ENCODE peak calls at places on chromosome X, in five cellular contexts. X is HepG2, L is A549, A is HCT116, O is K562. D is an unnamed sample.

GRCh38 chrX:145821291-145821897 is 3.8 kb downstream of the SLITRK2 start:
- DNase-seq in A (no peak), L (no peak), X (no peak), O (no peak), D (no peak)

GRCh38 chrX:87728024-87728423 is 210.4 kb downstream of the KLHL4 start:
- DNase-seq in O (peak), L (no peak), A (no peak), X (no peak), D (no peak)

GRCh38 chrX:71859637-71860036 is 51.0 kb upstream of the NHSL2 start:
- DNase-seq in O (no peak), L (peak), X (peak), A (peak), D (no peak)

GRCh38 chrX:45851434-45851991 is 650.8 kb upstream of the DIPK2B start:
- DNase-seq in L (peak), O (no peak), X (no peak), A (peak), D (no peak)

GRCh38 chrX:147183161-147183560 is 368.6 kb upstream of the CXorf51A start:
- DNase-seq in A (no peak), X (peak), L (no peak), O (no peak), D (no peak)

GRCh38 chrX:48569958-48570357 is 4.3 kb upstream of the RBM3 start:
- DNase-seq in A (no peak), X (no peak), L (no peak), O (no peak), D (no peak)

GRCh38 chrX:38929966-38930421 is 128.7 kb downstream of the MID1IP1 start:
- DNase-seq in A (no peak), O (peak), X (no peak), L (no peak), D (no peak)

GRCh38 chrX:118577041-118577440 is 81.4 kb downstream of the DOCK11 start:
- DNase-seq in O (no peak), L (no peak), X (peak), A (no peak), D (no peak)

GRCh38 chrX:96098471-96098870 is 586.2 kb upstream of the DIAPH2 start:
- DNase-seq in O (no peak), L (no peak), A (no peak), X (no peak), D (no peak)

GRCh38 chrX:37349131-37350033 is at the start of gene PRRG1:
- DNase-seq in L (peak), X (peak), A (peak), O (peak), D (peak)

GRCh38 chrX:41733939-41734338 is 10.0 kb downstream of the GPR82 start:
- DNase-seq in A (no peak), O (no peak), X (no peak), L (no peak), D (no peak)

GRCh38 chrX:110384490-110384889 is 25.8 kb downstream of the RTL9 start:
- DNase-seq in X (no peak), A (peak), O (no peak), L (no peak), D (no peak)

GRCh38 chrX:139642241-139642927 is 65.6 kb downstream of the MCF2 start:
- DNase-seq in L (no peak), A (no peak), X (no peak), O (no peak), D (no peak)

GRCh38 chrX:118164138-118164537 is 47.5 kb upstream of the KLHL13 start:
- DNase-seq in A (no peak), O (no peak), X (no peak), L (no peak), D (no peak)

GRCh38 chrX:3443186-3443585 is 96.7 kb upstream of the MXRA5 start:
- DNase-seq in A (no peak), O (no peak), L (no peak), X (no peak), D (no peak)

GRCh38 chrX:143781103-143781502 is 60.6 kb upstream of the SPANXN2 start:
- DNase-seq in A (no peak), O (no peak), X (no peak), L (no peak), D (no peak)

GRCh38 chrX:115898382-115899001 is 272.1 kb upstream of the AGTR2 start:
- DNase-seq in O (peak), L (peak), X (peak), A (peak), D (peak)

GRCh38 chrX:1163231-1163630 is 49.2 kb downstream of the CRLF2 start:
- DNase-seq in A (no peak), X (no peak), L (no peak), O (no peak), D (no peak)

GRCh38 chrX:68431836-68432235 is 1.5 kb downstream of the OPHN1 start:
- DNase-seq in L (no peak), X (no peak), A (no peak), O (no peak), D (no peak)

GRCh38 chrX:53223068-53223693 is 1.8 kb downstream of the KDM5C start:
- DNase-seq in X (no peak), A (no peak), L (peak), O (no peak), D (no peak)

GRCh38 chrX:27309406-27309805 is 153.7 kb downstream of the PPP4R3C start:
- DNase-seq in L (no peak), X (no peak), O (no peak), A (no peak), D (no peak)

GRCh38 chrX:69493193-69493592 is 10.9 kb upstream of the NALF2 start:
- DNase-seq in X (peak), L (peak), O (peak), A (peak), D (no peak)

GRCh38 chrX:8010105-8010504 is 82.9 kb upstream of the PNPLA4 start:
- DNase-seq in O (peak), A (no peak), X (no peak), L (peak), D (no peak)

GRCh38 chrX:102651242-102651967 is at the start of gene GPRASP1:
- DNase-seq in X (no peak), L (no peak), A (no peak), O (no peak), D (no peak)

GRCh38 chrX:13569479-13570244 is at the start of gene EGFL6:
- DNase-seq in L (no peak), A (no peak), O (no peak), X (no peak), D (no peak)

DNA sequence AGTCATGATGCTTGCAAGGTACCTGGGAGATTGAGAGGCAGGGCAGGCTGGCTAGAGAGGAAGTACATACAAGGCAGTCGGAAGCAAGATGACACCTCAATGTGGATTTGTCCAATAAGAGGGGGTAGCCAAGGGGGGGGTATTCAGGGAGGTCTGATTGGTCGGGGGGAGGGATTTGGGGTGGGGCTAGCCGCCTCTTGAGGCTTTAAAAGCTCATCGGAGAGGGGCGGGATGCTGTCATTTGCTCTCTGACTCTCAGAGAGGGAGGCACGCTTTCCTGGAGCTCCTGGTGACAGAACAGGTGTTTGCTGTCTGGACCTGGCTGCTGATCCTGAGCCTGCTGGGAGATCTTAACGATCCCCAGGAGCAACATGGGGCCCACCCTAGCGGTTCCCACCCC is at the start of gene GPR50:
- DNase-seq in O (no peak), A (no peak), L (no peak), X (no peak), D (no peak)
- TF ChIP-seq REST in O (no peak), A (no peak), L (no peak), X (no peak), D (no peak)

DNA sequence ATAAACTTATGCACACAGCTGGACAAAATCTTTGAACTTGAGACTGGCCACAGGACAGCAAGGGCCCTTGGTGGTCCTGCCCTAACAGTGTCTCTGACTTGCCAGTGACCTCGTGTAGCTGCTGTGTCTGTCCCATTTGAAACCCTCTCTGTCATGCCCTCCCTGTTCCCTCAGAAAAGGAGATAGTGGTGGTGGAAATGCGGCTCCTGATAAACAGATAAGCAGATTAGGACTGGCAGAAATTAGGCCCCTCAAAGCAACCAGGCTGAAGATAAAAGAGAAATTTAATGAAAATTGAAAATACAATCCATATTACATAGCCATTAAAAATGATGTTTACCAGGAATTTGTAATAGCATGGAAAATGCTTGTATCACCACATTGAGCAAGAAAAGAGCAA is 136.6 kb upstream of the ATP6AP2 start:
- DNase-seq in A (no peak), X (no peak), L (no peak), O (no peak), D (no peak)
- TF ChIP-seq REST in A (no peak), X (no peak), L (no peak), O (no peak), D (no peak)

GRCh38 chrX:153650959-153651358 is 4.0 kb downstream of the DUSP9 start:
- DNase-seq in O (no peak), X (no peak), A (no peak), L (no peak), D (no peak)

GRCh38 chrX:153648358-153649177 is 1.6 kb downstream of the DUSP9 start:
- DNase-seq in O (no peak), A (no peak), X (no peak), L (no peak), D (no peak)

GRCh38 chrX:153647461-153648357 is 706 bp downstream of the DUSP9 start:
- DNase-seq in L (no peak), O (no peak), A (no peak), X (no peak), D (no peak)

GRCh38 chrX:153649915-153650782 is 3.1 kb downstream of the DUSP9 start:
- DNase-seq in X (no peak), L (no peak), O (no peak), A (no peak), D (no peak)

GRCh38 chrX:153649178-153649914 is 2.3 kb downstream of the DUSP9 start:
- DNase-seq in A (no peak), O (peak), X (peak), L (peak), D (no peak)
- TF ChIP-seq REST in A (no peak), O (no peak), X (no peak), L (no peak), D (no peak)

GRCh38 chrX:108735087-108735679 is 1.2 kb downstream of the IRS4 start:
- DNase-seq in O (no peak), L (peak), A (no peak), X (no peak), D (no peak)
- TF ChIP-seq REST in O (no peak), L (no peak), A (no peak), X (no peak), D (no peak)

DNA sequence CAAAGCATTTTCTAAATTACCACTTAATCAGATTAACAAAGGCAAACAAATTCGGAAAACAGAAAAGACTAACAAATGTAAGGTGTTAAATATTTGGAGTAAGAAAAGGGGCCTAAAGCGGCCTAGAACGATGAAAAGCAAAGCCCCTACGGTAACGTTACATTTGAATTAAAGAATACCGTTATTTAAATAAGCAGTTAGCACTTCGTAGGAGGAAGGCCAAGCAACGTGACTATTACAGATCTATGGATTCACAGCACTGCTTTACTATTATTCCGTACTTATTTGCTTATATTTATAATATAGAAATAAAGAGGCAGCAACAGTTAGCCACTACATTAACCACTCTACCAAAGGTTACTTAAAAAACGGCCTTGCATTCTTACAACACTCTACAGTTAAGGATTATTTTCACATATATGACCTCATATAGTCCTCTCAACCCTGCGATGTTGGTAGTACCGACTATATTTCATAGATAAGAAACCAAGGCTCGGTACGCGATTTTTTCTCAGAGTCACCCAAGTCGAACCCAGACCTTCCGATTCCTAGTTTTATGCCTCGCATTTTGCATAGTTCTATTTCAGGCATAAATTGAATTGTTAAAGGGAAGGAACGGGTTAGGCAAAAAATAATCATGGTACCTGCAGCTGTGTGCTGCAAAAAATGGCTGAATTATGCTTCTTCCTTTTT is 2.9 kb downstream of the KLHL15 start:
- DNase-seq in L (no peak), X (no peak), O (no peak), A (no peak), D (no peak)
- TF ChIP-seq REST in L (no peak), X (no peak), O (no peak), A (no peak), D (no peak)

GRCh38 chrX:22136711-22137110 is 104.6 kb downstream of the PHEX start:
- DNase-seq in A (no peak), X (no peak), L (no peak), O (no peak), D (no peak)

GRCh38 chrX:22135171-22135711 is 103.1 kb downstream of the PHEX start:
- DNase-seq in L (peak), O (no peak), A (no peak), X (no peak), D (no peak)

GRCh38 chrX:22134681-22135080 is 102.6 kb downstream of the PHEX start:
- DNase-seq in X (peak), L (peak), O (no peak), A (no peak), D (no peak)

GRCh38 chrX:22141061-22141460 is 108.9 kb downstream of the PHEX start:
- DNase-seq in A (no peak), L (no peak), O (no peak), X (no peak), D (no peak)

GRCh38 chrX:22135994-22136684 is 104.0 kb downstream of the PHEX start:
- DNase-seq in O (peak), X (peak), L (peak), A (peak), D (peak)
- TF ChIP-seq REST in O (no peak), X (no peak), L (no peak), A (no peak), D (no peak)

D was measured in HL-60.